ENCODE peak calls at places on chromosomes 13 and 19, in seven cellular contexts. C, S, T, U, F, N and L are unnamed samples.

GRCh38 chr13:79593611-79594275 is 112.8 kb downstream of the NDFIP2 start:
- DNase-seq in N (no peak), U (no peak), S (no peak), F (peak), T (no peak), C (no peak), L (peak)

GRCh38 chr13:73210218-73210883 is 151.5 kb downstream of the KLF5 start:
- DNase-seq in S (no peak), U (no peak), F (no peak), N (no peak), C (no peak), T (no peak), L (no peak)

GRCh38 chr19:54937926-54938325 is 9.4 kb downstream of the NLRP7 start:
- DNase-seq in U (no peak), N (no peak), T (no peak), F (no peak), S (no peak), C (no peak), L (no peak)

GRCh38 chr13:32734511-32734910 is 148.3 kb downstream of the PDS5B start:
- DNase-seq in F (peak), U (peak), T (peak), S (no peak), N (no peak), C (no peak), L (no peak)

GRCh38 chr13:48318714-48319457 is 15.3 kb downstream of the RB1 start:
- DNase-seq in S (no peak), F (no peak), N (no peak), C (no peak), T (peak), U (no peak), L (no peak)

GRCh38 chr13:110304256-110304655 is 2.7 kb downstream of the COL4A1 start:
- DNase-seq in C (no peak), N (no peak), S (no peak), F (no peak), U (no peak), T (no peak), L (no peak)

GRCh38 chr13:29336356-29336755 is 259.1 kb downstream of the SLC7A1 start:
- DNase-seq in N (no peak), U (no peak), T (no peak), F (no peak), C (no peak), S (no peak), L (no peak)

GRCh38 chr13:101611491-101612475 is 159.3 kb downstream of the ITGBL1 start:
- DNase-seq in N (no peak), F (no peak), T (no peak), C (no peak), U (no peak), S (no peak), L (peak)

GRCh38 chr13:40120288-40120687 is 464.8 kb downstream of the COG6 start:
- DNase-seq in S (no peak), T (no peak), C (no peak), U (no peak), N (no peak), F (no peak), L (no peak)

GRCh38 chr13:112850273-112850672 is 118.7 kb upstream of the MCF2L start:
- DNase-seq in N (no peak), F (no peak), T (no peak), C (no peak), S (no peak), U (no peak), L (no peak)

GRCh38 chr13:114110091-114110829 is 22.2 kb downstream of the RASA3 start:
- DNase-seq in C (no peak), N (peak), F (no peak), S (peak), U (no peak), T (peak), L (no peak)

GRCh38 chr13:22311734-22312404 is 641.0 kb downstream of the FGF9 start:
- DNase-seq in T (no peak), N (no peak), S (no peak), F (no peak), C (no peak), U (no peak), L (no peak)

GRCh38 chr19:6103894-6104293 is 6.4 kb downstream of the RFX2 start:
- DNase-seq in C (no peak), T (no peak), N (no peak), F (no peak), U (no peak), S (no peak), L (no peak)

GRCh38 chr19:50266896-50267295 is 62.3 kb downstream of the KCNC3 start:
- DNase-seq in U (no peak), C (no peak), S (no peak), T (peak), F (no peak), N (no peak), L (no peak)

GRCh38 chr13:37406031-37406430 is 192.5 kb downstream of the POSTN start:
- DNase-seq in C (no peak), F (no peak), U (no peak), T (no peak), S (no peak), N (no peak), L (no peak)

GRCh38 chr13:23620211-23620610 is 50.0 kb downstream of the TNFRSF19 start:
- DNase-seq in F (no peak), U (no peak), T (no peak), C (no peak), S (no peak), N (no peak), L (no peak)

GRCh38 chr13:46804391-46804815 is 7.4 kb upstream of the ESD start:
- DNase-seq in C (no peak), S (no peak), F (peak), U (peak), N (no peak), T (no peak), L (peak)

GRCh38 chr19:6109947-6110346 is 353 bp downstream of the RFX2 start:
- DNase-seq in N (no peak), C (no peak), T (peak), U (no peak), F (no peak), S (no peak), L (no peak)

GRCh38 chr13:37202264-37202663 is 96.8 kb upstream of the CSNK1A1L start:
- DNase-seq in N (no peak), T (no peak), C (no peak), F (no peak), U (peak), S (no peak), L (peak)

GRCh38 chr19:43723588-43723987 is 7.7 kb downstream of the IRGC start:
- DNase-seq in N (no peak), U (no peak), S (no peak), T (no peak), F (no peak), C (no peak), L (no peak)

GRCh38 chr19:55118401-55118991 is 1.1 kb upstream of the PPP1R12C start:
- DNase-seq in F (no peak), S (no peak), N (no peak), U (no peak), C (peak), T (peak), L (no peak)